ENCODE peak calls at places on chromosomes 6 and 20, in five cellular contexts. T is stimulated activated CD8-positive, alpha-beta memory T cell treated with anti-CD3 and anti-CD28 coated beads, Interleukin-4, amount 100 ng/mL, for 1 hour; M is NCI-H1930; H is NCI-H345; Z is sciatic nerve. B is an unnamed sample.
A peak's percentile ranks its signal among the peaks of the same experiment; 100 is the strongest.

GRCh38 chr6:121549741-121550140 is 114.3 kb downstream of the GJA1 start:
- DNase-seq in T (no peak), M (no peak), Z (no peak), H (no peak), B (peak; percentile 96)

GRCh38 chr6:56188429-56188828 is 59.0 kb downstream of the COL21A1 start:
- DNase-seq in Z (no peak), H (no peak), T (no peak), M (no peak), B (no peak)

GRCh38 chr20:14142964-14143627 is 147.8 kb downstream of the MACROD2 start:
- DNase-seq in T (no peak), M (no peak), Z (no peak), H (no peak), B (peak; percentile 34)

GRCh38 chr6:43129434-43130194 is 41.5 kb upstream of the SRF start:
- DNase-seq in T (no peak), M (no peak), Z (no peak), H (no peak), B (no peak)

GRCh38 chr6:149129401-149130077 is 188.0 kb upstream of the TAB2 start:
- DNase-seq in H (no peak), M (no peak), T (no peak), Z (no peak), B (peak; percentile 91)

GRCh38 chr20:47262365-47263013 is 94.0 kb downstream of the ZMYND8 start:
- DNase-seq in H (peak; percentile 66), Z (no peak), M (peak; percentile 27), T (no peak), B (no peak)

GRCh38 chr6:32153252-32153834 is 598 bp upstream of the PPT2 start:
- DNase-seq in Z (peak; percentile 71), M (peak; percentile 82), H (no peak), T (no peak), B (peak; percentile 50)

GRCh38 chr20:60020251-60020650 is 62.0 kb downstream of the CDH26 start:
- DNase-seq in Z (no peak), T (no peak), H (no peak), M (no peak), B (no peak)

B was measured in epithelial cell of esophagus.